ENCODE peak calls at places on chromosomes 6 and 20, in four cellular contexts. C is H1, U is K562, K is A549. Y is an unnamed sample.

GRCh38 chr20:11907621-11908020 is 10.1 kb upstream of the BTBD3 start:
- DNase-seq in C (no peak), U (no peak), K (no peak), Y (no peak)

GRCh38 chr6:53581161-53581560 is 36.3 kb upstream of the GCLC start:
- DNase-seq in C (no peak), U (no peak), K (no peak), Y (no peak)

GRCh38 chr6:167408235-167408869 is 83.5 kb downstream of the TTLL2 start:
- DNase-seq in C (no peak), U (no peak), K (no peak), Y (no peak)

GRCh38 chr6:95094751-95095150 is 482.6 kb upstream of the MANEA start:
- DNase-seq in C (no peak), U (no peak), K (peak), Y (no peak)

GRCh38 chr6:162068340-162068739 is 659.2 kb downstream of the PRKN start:
- DNase-seq in C (no peak), U (no peak), K (no peak), Y (no peak)

GRCh38 chr6:108714774-108715414 is 133.3 kb upstream of the ARMC2 start:
- DNase-seq in C (no peak), U (no peak), K (no peak), Y (no peak)

GRCh38 chr6:37259191-37259590 is 1.2 kb upstream of the TMEM217 start:
- DNase-seq in C (no peak), U (no peak), K (no peak), Y (no peak)

GRCh38 chr6:170583736-170584180 is 679 bp downstream of the PDCD2 start:
- DNase-seq in C (no peak), U (no peak), K (no peak), Y (no peak)

GRCh38 chr20:20369353-20370086 is 1.6 kb downstream of the INSM1 start:
- DNase-seq in C (peak), U (no peak), K (peak), Y (peak)

GRCh38 chr20:33812673-33813462 is 1.7 kb downstream of the CHMP4B start:
- DNase-seq in C (no peak), U (peak), K (no peak), Y (peak)

GRCh38 chr6:23055523-23055922 is 486.2 kb downstream of the HDGFL1 start:
- DNase-seq in C (no peak), U (no peak), K (no peak), Y (no peak)

GRCh38 chr6:169881398-169881797 is 130.0 kb downstream of the ERMARD start:
- DNase-seq in C (peak), U (no peak), K (no peak), Y (peak)

GRCh38 chr20:31630187-31630790 is 7.4 kb upstream of the COX4I2 start:
- DNase-seq in C (no peak), U (no peak), K (no peak), Y (no peak)

GRCh38 chr6:47034919-47035318 is 7.2 kb downstream of the ADGRF1 start:
- DNase-seq in C (no peak), U (no peak), K (peak), Y (peak)

GRCh38 chr6:11700118-11700718 is 78.4 kb downstream of the ADTRP start:
- DNase-seq in C (no peak), U (peak), K (peak), Y (peak)

GRCh38 chr6:91291071-91291470 is 704.2 kb upstream of the MAP3K7 start:
- DNase-seq in C (no peak), U (no peak), K (no peak), Y (no peak)

GRCh38 chr20:56391037-56391436 is 978 bp downstream of the AURKA start:
- DNase-seq in C (no peak), U (no peak), K (no peak), Y (no peak)

GRCh38 chr6:14765106-14765505 is 480.8 kb upstream of the JARID2 start:
- DNase-seq in C (no peak), U (no peak), K (peak), Y (no peak)

GRCh38 chr20:59470521-59470920 is 133.8 kb upstream of the PHACTR3 start:
- DNase-seq in C (no peak), U (no peak), K (no peak), Y (no peak)

GRCh38 chr20:19964289-19965263 is 52.6 kb upstream of the NAA20 start:
- DNase-seq in C (no peak), U (no peak), K (peak), Y (no peak)

GRCh38 chr6:118683881-118684872 is 32.8 kb upstream of the CEP85L start:
- DNase-seq in C (no peak), U (no peak), K (no peak), Y (no peak)

GRCh38 chr6:88813045-88813444 is 150.4 kb downstream of the RNGTT start:
- DNase-seq in C (no peak), U (no peak), K (no peak), Y (no peak)

GRCh38 chr6:34586327-34587040 is 30.4 kb upstream of the SPDEF start:
- DNase-seq in C (no peak), U (no peak), K (no peak), Y (no peak)

GRCh38 chr6:168540713-168541291 is 99.8 kb downstream of the SMOC2 start:
- DNase-seq in C (no peak), U (no peak), K (no peak), Y (no peak)

GRCh38 chr6:89792881-89793280 is 26.7 kb downstream of the MDN1 start:
- DNase-seq in C (no peak), U (peak), K (peak), Y (peak)

GRCh38 chr20:32091888-32092346 is 17.6 kb upstream of the TM9SF4 start:
- DNase-seq in C (peak), U (peak), K (peak), Y (peak)

GRCh38 chr20:59515013-59515905 is 89.1 kb upstream of the PHACTR3 start:
- DNase-seq in C (peak), U (peak), K (peak), Y (peak)

GRCh38 chr20:34574426-34574825 is 15.9 kb downstream of the MAP1LC3A start:
- DNase-seq in C (no peak), U (no peak), K (no peak), Y (no peak)

GRCh38 chr6:4225207-4225872 is 90.0 kb upstream of the ECI2 start:
- DNase-seq in C (no peak), U (no peak), K (no peak), Y (no peak)

GRCh38 chr20:12835999-12836398 is 172.8 kb upstream of the SPTLC3 start:
- DNase-seq in C (no peak), U (no peak), K (no peak), Y (no peak)

GRCh38 chr20:44234566-44235317 is 12.4 kb upstream of the GDAP1L1 start:
- DNase-seq in C (no peak), U (no peak), K (no peak), Y (no peak)

GRCh38 chr6:142207265-142207877 is 60.3 kb downstream of the VTA1 start:
- DNase-seq in C (peak), U (peak), K (peak), Y (peak)

GRCh38 chr6:105747823-105748405 is 338.2 kb upstream of the PRDM1 start:
- DNase-seq in C (no peak), U (no peak), K (no peak), Y (no peak)

GRCh38 chr6:39365281-39366074 is 43.0 kb upstream of the KCNK16 start:
- DNase-seq in C (no peak), U (no peak), K (no peak), Y (no peak)

GRCh38 chr20:48827880-48828733 is at the start of gene PREX1:
- DNase-seq in C (peak), U (peak), K (peak), Y (peak)

GRCh38 chr20:47681977-47682812 is 103.1 kb downstream of the SULF2 start:
- DNase-seq in C (no peak), U (no peak), K (peak), Y (no peak)
- TF ChIP-seq RAD21 in C (no peak), U (no peak), K (no peak), Y (no peak)

GRCh38 chr6:146770275-146770964 is 171.6 kb downstream of the ADGB start:
- DNase-seq in C (no peak), U (no peak), K (no peak), Y (no peak)

GRCh38 chr6:146770965-146771735 is 172.4 kb downstream of the ADGB start:
- DNase-seq in C (no peak), U (peak), K (no peak), Y (no peak)

DNA sequence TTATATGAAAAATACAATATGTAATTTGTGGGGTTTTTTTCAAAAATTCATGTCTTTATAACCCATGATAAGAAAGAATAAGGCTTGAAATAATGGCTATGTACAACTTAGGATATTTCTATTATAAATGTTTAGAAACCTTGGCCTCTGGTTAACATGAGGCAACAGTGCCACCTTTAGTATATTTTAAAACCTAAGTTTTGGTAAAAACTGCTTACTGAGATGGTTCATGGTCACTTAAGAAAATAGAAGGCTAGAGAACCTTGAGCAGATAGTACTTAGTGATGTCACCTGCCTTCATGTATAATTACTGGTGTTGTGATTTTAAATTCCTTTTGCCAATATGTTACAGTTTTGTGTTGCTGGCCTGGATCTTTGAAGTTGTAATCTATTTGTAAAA is 176.5 kb downstream of the ADGB start:
- DNase-seq in C (no peak), U (no peak), K (no peak), Y (no peak)
- TF ChIP-seq RAD21 in C (no peak), U (peak), K (no peak), Y (peak)

GRCh38 chr20:10131612-10132345 is 86.9 kb upstream of the SNAP25 start:
- DNase-seq in C (peak), U (no peak), K (peak), Y (peak)
- TF ChIP-seq RAD21 in C (no peak), U (no peak), K (no peak), Y (peak)

DNA sequence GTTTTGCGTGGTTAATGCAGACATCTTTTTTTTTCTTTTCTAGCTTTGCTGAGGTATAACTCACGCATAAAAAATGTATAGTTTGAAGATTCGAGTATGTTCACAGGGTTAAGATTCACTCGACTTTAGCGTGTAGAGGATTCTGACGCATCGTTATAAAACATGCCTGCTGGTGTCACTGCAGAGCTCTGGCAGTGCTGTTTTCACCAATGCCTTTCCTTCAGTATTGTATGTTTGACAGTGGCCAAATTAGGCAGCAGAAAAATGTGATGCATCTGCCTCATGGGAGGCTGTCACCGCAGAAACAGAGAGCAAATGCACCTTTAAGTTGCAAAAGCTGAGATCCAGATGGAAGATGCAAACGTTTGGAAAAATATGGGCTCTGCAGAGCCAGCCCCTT is 18.0 kb upstream of the SIRPB2 start:
- DNase-seq in C (no peak), U (no peak), K (peak), Y (peak)
- TF ChIP-seq RAD21 in C (peak), U (peak), K (peak), Y (peak)

GRCh38 chr6:128616342-128616741 is 95.9 kb upstream of the PTPRK start:
- DNase-seq in C (no peak), U (no peak), K (no peak), Y (no peak)
- TF ChIP-seq RAD21 in C (no peak), U (no peak), K (no peak), Y (no peak)

DNA sequence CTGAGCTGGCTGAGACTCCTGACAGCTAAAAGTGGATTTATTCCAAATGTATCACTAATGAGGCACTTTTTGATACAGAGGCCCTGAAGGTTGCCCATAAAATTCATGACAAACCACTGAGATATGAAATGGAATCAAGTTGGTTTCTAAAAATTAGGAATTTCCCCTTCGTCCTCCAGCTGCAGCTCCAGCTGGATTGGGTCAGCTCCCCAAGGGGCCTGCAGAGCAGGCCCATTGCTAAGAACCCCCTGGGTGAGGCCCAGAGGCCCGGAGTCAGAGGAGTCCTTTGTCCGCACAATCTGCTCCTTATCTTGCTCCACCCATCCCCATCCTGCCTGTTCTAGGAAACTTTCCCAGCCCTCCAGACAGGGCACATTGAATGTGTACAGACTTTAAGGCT is 163.5 kb upstream of the TOP1 start:
- DNase-seq in C (no peak), U (no peak), K (no peak), Y (no peak)
- TF ChIP-seq RAD21 in C (no peak), U (no peak), K (no peak), Y (no peak)

GRCh38 chr6:50936277-50936681 is 117.6 kb downstream of the TFAP2B start:
- DNase-seq in C (no peak), U (no peak), K (no peak), Y (peak)
- TF ChIP-seq RAD21 in C (no peak), U (no peak), K (no peak), Y (peak)

Y was measured in SK-N-SH.